ENCODE peak calls at places on chromosomes 16 and 17, in six cellular contexts. P is activated B cell treated with CpG ODN at 0.5 μM for 24 hours, A is body of pancreas, G is cardiac fibroblast, I is astrocyte of the spinal cord, R is AG04449. O is an unnamed sample.

GRCh38 chr17:65365209-65365608 is 196.2 kb downstream of the AXIN2 start:
- DNase-seq in P (no peak), A (no peak), G (no peak), I (no peak), R (no peak), O (no peak)

GRCh38 chr17:2710804-2711607 is 558 bp downstream of the CLUH start:
- DNase-seq in P (no peak), A (peak), G (peak), I (no peak), R (no peak), O (peak)

GRCh38 chr16:72819345-72819744 is 228.6 kb downstream of the ZFHX3 start:
- DNase-seq in P (no peak), A (no peak), G (peak), I (peak), R (peak), O (no peak)

GRCh38 chr17:79026345-79027273 is 2.6 kb downstream of the C1QTNF1 start:
- DNase-seq in P (no peak), A (peak), G (peak), I (peak), R (no peak), O (peak)

GRCh38 chr17:82372591-82373452 is 1.3 kb downstream of the UTS2R start:
- DNase-seq in P (no peak), A (peak), G (no peak), I (no peak), R (no peak), O (no peak)

GRCh38 chr16:10933865-10934264 is 8.4 kb downstream of the DEXI start:
- DNase-seq in P (no peak), A (no peak), G (no peak), I (no peak), R (no peak), O (no peak)

GRCh38 chr17:72634621-72635020 is 457.9 kb downstream of the SLC39A11 start:
- DNase-seq in P (no peak), A (no peak), G (no peak), I (no peak), R (no peak), O (no peak)

GRCh38 chr17:60388742-60389141 is 3.2 kb downstream of the USP32 start:
- DNase-seq in P (no peak), A (peak), G (no peak), I (no peak), R (no peak), O (no peak)

GRCh38 chr17:38982858-38983746 is 15.9 kb upstream of the FBXO47 start:
- DNase-seq in P (no peak), A (peak), G (peak), I (peak), R (no peak), O (peak)

GRCh38 chr17:6556121-6557039 is at the start of gene PITPNM3:
- DNase-seq in P (no peak), A (no peak), G (no peak), I (no peak), R (no peak), O (peak)

GRCh38 chr17:79083191-79083971 is 8.8 kb downstream of the ENGASE start:
- DNase-seq in P (no peak), A (no peak), G (no peak), I (no peak), R (no peak), O (peak)

GRCh38 chr16:1150511-1150982 is 2.4 kb upstream of the CACNA1H start:
- DNase-seq in P (no peak), A (no peak), G (peak), I (peak), R (no peak), O (peak)
- TF ChIP-seq CTCF in P (no peak), A (no peak), G (no peak), I (no peak), R (no peak), O (no peak)

GRCh38 chr17:62966426-62967110 is 533 bp downstream of the TANC2 start:
- DNase-seq in P (no peak), A (peak), G (peak), I (no peak), R (no peak), O (no peak)
- TF ChIP-seq CTCF in P (no peak), A (no peak), G (no peak), I (no peak), R (no peak), O (no peak)

GRCh38 chr17:50865868-50866260 is 290 bp downstream of the TOB1 start:
- DNase-seq in P (no peak), A (no peak), G (no peak), I (no peak), R (no peak), O (no peak)
- TF ChIP-seq CTCF in P (no peak), A (no peak), G (no peak), I (no peak), R (no peak), O (no peak)

GRCh38 chr16:14061732-14062259 is 9.3 kb upstream of the MRTFB start:
- DNase-seq in P (no peak), A (no peak), G (no peak), I (no peak), R (no peak), O (no peak)

GRCh38 chr16:14057878-14058382 is 13.2 kb upstream of the MRTFB start:
- DNase-seq in P (no peak), A (no peak), G (peak), I (peak), R (no peak), O (no peak)

GRCh38 chr16:14062261-14062660 is 8.9 kb upstream of the MRTFB start:
- DNase-seq in P (no peak), A (no peak), G (no peak), I (no peak), R (no peak), O (no peak)

GRCh38 chr16:14069818-14070217 is 1.3 kb upstream of the MRTFB start:
- DNase-seq in P (no peak), A (no peak), G (no peak), I (no peak), R (no peak), O (no peak)

GRCh38 chr16:14063618-14064581 is 7.2 kb upstream of the MRTFB start:
- DNase-seq in P (no peak), A (no peak), G (no peak), I (no peak), R (no peak), O (no peak)
- TF ChIP-seq CTCF in P (no peak), A (no peak), G (no peak), I (no peak), R (no peak), O (no peak)

DNA sequence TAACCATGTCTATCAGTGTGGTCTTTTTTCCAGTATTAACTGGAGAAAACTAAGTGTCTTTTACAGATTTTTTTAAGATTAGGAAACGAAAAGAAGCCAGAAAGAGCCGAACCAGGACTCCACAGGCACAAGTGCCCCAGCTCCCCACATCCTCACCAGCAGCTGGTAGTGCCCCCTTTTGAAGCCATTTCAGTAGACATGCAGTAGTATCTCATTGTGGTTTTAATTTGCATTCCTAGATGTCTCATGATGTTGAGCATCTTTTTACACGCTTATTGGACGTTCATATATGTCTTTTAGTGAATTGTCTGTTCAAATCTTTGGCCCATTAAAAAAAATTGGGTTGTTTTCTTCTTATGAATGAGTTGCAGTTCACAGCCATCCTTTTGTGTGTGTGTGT is 4.8 kb upstream of the CMTM3 start:
- DNase-seq in P (no peak), A (no peak), G (no peak), I (no peak), R (no peak), O (no peak)
- TF ChIP-seq CTCF in P (no peak), A (no peak), G (no peak), I (no peak), R (no peak), O (no peak)

GRCh38 chr17:45091778-45092425 is 30.8 kb downstream of the NMT1 start:
- DNase-seq in P (no peak), A (no peak), G (peak), I (no peak), R (no peak), O (no peak)
- TF ChIP-seq CTCF in P (no peak), A (no peak), G (no peak), I (no peak), R (no peak), O (no peak)